ENCODE peak calls at places on chromosome 7, in seven cellular contexts. J is iPS DF 6.9, D is lower lobe of right lung, I is mesendoderm, A is thyroid gland, V is heart right ventricle, T is adipocyte. E is an unnamed sample. For H3K4me1, the result is how much of the 10 kb centered on the place peaks cover.

GRCh38 chr7:85025312-85025756 is 161.5 kb downstream of the SEMA3D start:
- DNase-seq in J (no peak), D (no peak), I (no peak), A (peak), V (peak), T (no peak), E (peak)

GRCh38 chr7:111029574-111030357 is 61.2 kb upstream of the LRRN3 start:
- DNase-seq in J (no peak), D (no peak), I (no peak), A (peak), V (no peak), T (peak), E (peak)

GRCh38 chr7:98233241-98234070 is 18.6 kb downstream of the TECPR1 start:
- DNase-seq in J (no peak), D (no peak), I (no peak), A (no peak), V (no peak), T (no peak), E (no peak)

GRCh38 chr7:3412871-3413270 is 111.8 kb downstream of the SDK1 start:
- DNase-seq in J (no peak), D (no peak), I (no peak), A (no peak), V (no peak), T (no peak), E (no peak)

GRCh38 chr7:584122-584465 is 64.4 kb upstream of the PDGFA start:
- DNase-seq in J (no peak), D (peak), I (no peak), A (peak), V (no peak), T (no peak), E (no peak)

GRCh38 chr7:128855559-128855958 is 7.1 kb upstream of the ATP6V1F start:
- DNase-seq in J (no peak), D (no peak), I (no peak), A (no peak), V (no peak), T (no peak), E (no peak)

GRCh38 chr7:1591876-1592275 is 22.0 kb upstream of the PSMG3 start:
- DNase-seq in J (no peak), D (no peak), I (no peak), A (no peak), V (no peak), T (no peak), E (no peak)

GRCh38 chr7:130278892-130279690 is 12.4 kb downstream of the CPA2 start:
- DNase-seq in J (no peak), D (no peak), I (no peak), A (no peak), V (no peak), T (peak), E (peak)

GRCh38 chr7:43834463-43835251 is 34.7 kb downstream of the MRPS24 start:
- DNase-seq in J (no peak), D (no peak), I (peak), A (no peak), V (no peak), T (no peak), E (peak)

GRCh38 chr7:63899691-63900393 is 98.8 kb upstream of the ZNF722 start:
- DNase-seq in J (no peak), D (peak), I (no peak), A (peak), V (peak), T (no peak), E (no peak)

GRCh38 chr7:77453531-77453930 is 37.4 kb upstream of the GSAP start:
- DNase-seq in J (no peak), D (no peak), I (no peak), A (no peak), V (no peak), T (peak), E (peak)

GRCh38 chr7:30470783-30471182 is 7.8 kb downstream of the NOD1 start:
- DNase-seq in J (no peak), D (peak), I (no peak), A (peak), V (no peak), T (peak), E (peak)

GRCh38 chr7:118762451-118762850 is 537.9 kb downstream of the ANKRD7 start:
- DNase-seq in J (no peak), D (no peak), I (no peak), A (no peak), V (no peak), T (no peak), E (no peak)

GRCh38 chr7:75611557-75612178 is 119.5 kb downstream of the SPDYE5 start:
- DNase-seq in J (no peak), D (peak), I (peak), A (peak), V (peak), T (no peak), E (peak)

GRCh38 chr7:127504715-127505114 is 80.7 kb downstream of the GCC1 start:
- DNase-seq in J (peak), D (peak), I (peak), A (peak), V (peak), T (peak), E (peak)

GRCh38 chr7:45957721-45958120 is 36.6 kb upstream of the IGFBP3 start:
- DNase-seq in J (no peak), D (no peak), I (no peak), A (no peak), V (no peak), T (no peak), E (no peak)

GRCh38 chr7:7335215-7335614 is 152.9 kb downstream of the C1GALT1 start:
- DNase-seq in J (no peak), D (no peak), I (no peak), A (no peak), V (no peak), T (no peak), E (no peak)

GRCh38 chr7:137987563-137987962 is 14.3 kb downstream of the CREB3L2 start:
- DNase-seq in J (no peak), D (no peak), I (no peak), A (no peak), V (no peak), T (no peak), E (no peak)

GRCh38 chr7:137989127-137989526 is 12.8 kb downstream of the CREB3L2 start:
- DNase-seq in J (no peak), D (no peak), I (no peak), A (peak), V (no peak), T (no peak), E (no peak)

GRCh38 chr7:137986252-137987010 is 15.5 kb downstream of the CREB3L2 start:
- DNase-seq in J (no peak), D (no peak), I (no peak), A (no peak), V (no peak), T (peak), E (no peak)

GRCh38 chr7:137987011-137987334 is 14.9 kb downstream of the CREB3L2 start:
- DNase-seq in J (no peak), D (no peak), I (no peak), A (peak), V (no peak), T (peak), E (peak)

GRCh38 chr7:137987968-137988367 is 13.9 kb downstream of the CREB3L2 start:
- DNase-seq in J (no peak), D (no peak), I (no peak), A (peak), V (no peak), T (no peak), E (no peak)
- H3K4me1 ChIP-seq in J (under half), D (half or more), I (under half), A (half or more), V (half or more), T (half or more), E (half or more)

GRCh38 chr7:105055621-105056020 is 41.6 kb downstream of the KMT2E start:
- DNase-seq in J (no peak), D (no peak), I (no peak), A (no peak), V (no peak), T (no peak), E (no peak)

GRCh38 chr7:105057472-105057871 is 43.5 kb downstream of the KMT2E start:
- DNase-seq in J (no peak), D (no peak), I (no peak), A (no peak), V (no peak), T (no peak), E (no peak)

GRCh38 chr7:105060394-105060793 is 46.4 kb downstream of the KMT2E start:
- DNase-seq in J (no peak), D (no peak), I (no peak), A (no peak), V (no peak), T (no peak), E (no peak)

GRCh38 chr7:105050493-105050892 is 36.5 kb downstream of the KMT2E start:
- DNase-seq in J (no peak), D (no peak), I (peak), A (no peak), V (no peak), T (no peak), E (no peak)

GRCh38 chr7:105055084-105055483 is 41.1 kb downstream of the KMT2E start:
- DNase-seq in J (no peak), D (no peak), I (no peak), A (no peak), V (no peak), T (no peak), E (no peak)
- H3K4me1 ChIP-seq in J (under half), D (under half), I (under half), A (under half), V (under half), T (under half), E (under half)

DNA sequence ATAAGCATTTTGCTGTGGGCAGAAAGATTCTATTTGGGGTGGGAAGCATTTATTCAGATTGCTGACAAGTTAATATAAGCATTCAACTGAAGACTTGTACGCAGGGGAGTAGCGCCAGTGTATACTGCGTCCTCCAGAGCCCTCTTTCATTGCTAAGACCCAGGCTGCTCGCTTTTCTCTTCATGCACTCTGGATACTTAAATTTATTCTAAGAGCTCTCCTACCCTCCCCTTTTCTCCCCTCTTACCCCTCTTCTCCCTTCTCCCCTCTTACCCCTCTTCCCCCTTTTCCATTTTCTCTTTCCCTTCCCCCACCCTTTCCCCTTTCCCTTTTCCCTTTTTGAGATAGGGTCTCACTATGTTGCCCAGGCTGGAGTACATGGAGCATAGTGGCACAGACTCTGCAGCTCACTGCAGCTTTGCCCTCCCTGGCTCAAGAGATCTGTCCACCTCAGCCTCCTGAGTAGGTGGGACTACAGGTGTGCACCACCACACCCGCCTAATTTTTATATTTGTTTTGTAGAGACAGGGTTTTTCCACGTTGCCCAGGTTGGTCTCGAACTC is 125.8 kb downstream of the CDK14 start:
- DNase-seq in J (no peak), D (no peak), I (no peak), A (no peak), V (no peak), T (no peak), E (no peak)
- H3K4me1 ChIP-seq in J (under half), D (under half), I (under half), A (under half), V (under half), T (under half), E (under half)

DNA sequence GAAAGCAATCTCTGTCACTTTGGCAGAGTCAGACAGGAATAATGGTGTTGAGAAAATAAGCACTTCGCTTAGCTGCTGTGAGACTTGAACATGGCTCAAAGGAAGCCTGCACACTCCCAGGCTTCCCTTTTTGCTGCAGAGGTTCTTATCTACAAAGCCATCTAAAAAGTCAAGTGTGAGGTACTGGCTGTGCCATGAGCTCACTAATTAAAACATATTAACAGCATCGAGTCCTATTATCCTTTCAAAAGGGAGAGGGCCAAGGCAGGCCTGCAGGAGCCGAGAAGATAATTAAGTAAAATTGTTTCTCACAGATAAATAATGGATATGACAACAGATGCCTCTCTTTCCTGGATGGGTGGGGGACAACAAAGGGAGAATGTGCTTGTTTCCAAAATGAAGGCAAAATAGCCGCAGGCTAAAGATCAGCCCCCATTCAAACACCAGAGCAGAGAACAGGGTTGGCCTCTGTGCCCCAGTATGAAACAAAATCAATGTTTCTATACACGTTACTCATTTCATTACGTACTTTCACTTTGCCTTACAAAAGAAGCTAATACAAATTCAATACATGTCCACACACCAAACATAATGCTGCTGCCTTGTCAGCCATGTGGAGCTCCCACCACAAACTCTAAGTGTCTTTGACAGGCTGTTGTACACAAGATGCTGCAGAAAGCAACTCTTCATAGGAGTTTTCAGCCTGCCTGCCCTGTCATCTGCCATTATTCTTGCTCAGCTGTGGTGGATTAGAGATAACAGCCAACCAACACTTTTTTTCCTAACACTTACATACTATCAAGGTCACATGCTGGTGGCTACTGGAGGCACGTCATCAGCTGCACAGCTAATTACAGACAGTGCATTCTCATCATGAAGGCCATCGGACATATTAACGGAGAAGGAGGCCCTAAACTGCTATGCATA is 55.3 kb downstream of the ELAPOR2 start:
- DNase-seq in J (no peak), D (no peak), I (peak), A (no peak), V (no peak), T (no peak), E (peak)
- H3K4me1 ChIP-seq in J (under half), D (under half), I (under half), A (under half), V (under half), T (under half), E (under half)

GRCh38 chr7:20791523-20791879 is 4.8 kb upstream of the SP8 start:
- DNase-seq in J (no peak), D (no peak), I (no peak), A (no peak), V (no peak), T (no peak), E (no peak)
- H3K4me1 ChIP-seq in J (under half), D (under half), I (under half), A (under half), V (under half), T (under half), E (under half)

GRCh38 chr7:36188923-36189322 is 35.9 kb downstream of the EEPD1 start:
- DNase-seq in J (no peak), D (no peak), I (peak), A (no peak), V (no peak), T (no peak), E (no peak)

GRCh38 chr7:36186841-36187240 is 33.8 kb downstream of the EEPD1 start:
- DNase-seq in J (no peak), D (no peak), I (no peak), A (peak), V (no peak), T (no peak), E (no peak)

GRCh38 chr7:36190447-36191291 is 37.6 kb downstream of the EEPD1 start:
- DNase-seq in J (no peak), D (peak), I (no peak), A (no peak), V (peak), T (no peak), E (no peak)

GRCh38 chr7:36186359-36186758 is 33.3 kb downstream of the EEPD1 start:
- DNase-seq in J (no peak), D (no peak), I (no peak), A (no peak), V (no peak), T (no peak), E (no peak)

GRCh38 chr7:36188266-36188665 is 35.2 kb downstream of the EEPD1 start:
- DNase-seq in J (no peak), D (no peak), I (peak), A (no peak), V (no peak), T (no peak), E (no peak)
- H3K4me1 ChIP-seq in J (under half), D (under half), I (under half), A (under half), V (under half), T (under half), E (under half)